ENCODE peak calls at places on chromosomes 12 and 14, in six cellular contexts. J is IMR-90, H is H9, F is neuronal stem cell, I is trophoblast cell, E is H1. T is an unnamed sample.

GRCh38 chr12:105570944-105571343 is 240.5 kb downstream of the C12orf75 start:
- DNase-seq in J (no peak), H (no peak), F (no peak), I (no peak), E (no peak), T (no peak)

GRCh38 chr12:131852551-131853299 is 24.5 kb downstream of the MMP17 start:
- DNase-seq in J (peak), H (peak), F (no peak), I (no peak), E (no peak), T (no peak)

GRCh38 chr14:75437201-75438143 is 9.7 kb downstream of the JDP2 start:
- DNase-seq in J (no peak), H (no peak), F (no peak), I (no peak), E (no peak), T (no peak)

GRCh38 chr12:38890102-38890501 is 15.3 kb downstream of the CPNE8 start:
- DNase-seq in J (no peak), H (no peak), F (no peak), I (no peak), E (no peak), T (peak)

GRCh38 chr12:58521796-58522195 is 398.5 kb downstream of the LRIG3 start:
- DNase-seq in J (no peak), H (no peak), F (no peak), I (no peak), E (no peak), T (no peak)

GRCh38 chr14:24299255-24300191 is at the start of the genes DHRS1 and NOP9:
- DNase-seq in J (peak), H (peak), F (peak), I (peak), E (peak), T (peak)

GRCh38 chr12:65229441-65229840 is 49.0 kb upstream of the MSRB3 start:
- DNase-seq in J (peak), H (no peak), F (no peak), I (no peak), E (no peak), T (peak)

GRCh38 chr14:24943024-24943423 is 106.9 kb downstream of the STXBP6 start:
- DNase-seq in J (no peak), H (peak), F (no peak), I (no peak), E (peak), T (no peak)

GRCh38 chr12:75452675-75453330 is 27.8 kb upstream of the GLIPR1 start:
- DNase-seq in J (peak), H (no peak), F (no peak), I (no peak), E (no peak), T (peak)
- H3K4ac ChIP-seq in J (no peak), H (no peak), F (no peak), I (no peak), E (no peak), T (no peak)

GRCh38 chr14:101947577-101947903 is 16.8 kb upstream of the DYNC1H1 start:
- DNase-seq in J (no peak), H (no peak), F (no peak), I (no peak), E (no peak), T (no peak)
- H4K8ac ChIP-seq in J (peak), H (no peak), F (no peak), I (peak), E (peak), T (peak)

GRCh38 chr12:25986169-25986568 is 27.7 kb downstream of the RASSF8 start:
- DNase-seq in J (no peak), H (no peak), F (no peak), I (no peak), E (no peak), T (no peak)

GRCh38 chr12:25982416-25982815 is 23.9 kb downstream of the RASSF8 start:
- DNase-seq in J (no peak), H (no peak), F (no peak), I (no peak), E (no peak), T (no peak)

GRCh38 chr12:25984759-25985158 is 26.3 kb downstream of the RASSF8 start:
- DNase-seq in J (no peak), H (no peak), F (no peak), I (no peak), E (no peak), T (no peak)

GRCh38 chr12:25983625-25984024 is 25.1 kb downstream of the RASSF8 start:
- DNase-seq in J (no peak), H (no peak), F (no peak), I (no peak), E (no peak), T (no peak)

DNA sequence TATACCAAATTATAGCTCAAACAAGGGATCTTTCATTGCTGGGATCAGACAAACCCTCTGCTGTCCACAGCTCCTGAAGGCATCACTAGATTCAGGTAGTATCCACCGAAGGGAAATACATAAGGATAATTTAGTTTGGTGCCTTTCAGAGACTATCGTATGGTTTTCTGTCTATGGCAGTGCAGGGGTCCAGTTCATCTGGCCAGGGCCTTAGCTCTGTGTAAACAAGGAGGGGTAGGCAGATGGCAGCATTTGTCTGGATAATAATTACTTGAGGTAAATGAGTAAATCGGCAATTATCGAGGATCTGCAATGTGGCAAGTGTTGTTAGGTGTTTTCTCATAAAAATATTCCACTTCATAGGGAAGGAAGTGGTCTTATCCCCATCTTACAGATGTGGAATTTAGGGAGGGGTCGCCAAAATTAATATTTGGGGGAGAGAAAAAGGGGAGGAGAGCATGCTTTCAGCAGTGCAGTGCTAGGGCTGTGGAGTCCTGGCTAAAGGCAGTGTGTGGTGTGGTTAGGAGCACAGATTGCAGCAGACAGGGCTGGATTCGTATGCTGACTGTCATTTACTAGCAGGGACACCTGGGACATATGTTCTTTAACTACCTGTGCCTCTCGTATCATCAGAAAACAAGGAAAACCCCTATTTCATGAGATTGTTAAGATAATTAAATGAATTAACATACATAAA is 27.0 kb downstream of the RASSF8 start:
- DNase-seq in J (no peak), H (no peak), F (no peak), I (no peak), E (no peak), T (no peak)
- H3K14ac ChIP-seq in J (no peak), H (no peak), F (no peak), I (no peak), E (no peak), T (no peak)

GRCh38 chr12:108115746-108116125 is 13.4 kb upstream of the WSCD2 start:
- DNase-seq in J (no peak), H (no peak), F (no peak), I (no peak), E (no peak), T (no peak)

GRCh38 chr12:108109954-108110353 is 19.1 kb upstream of the WSCD2 start:
- DNase-seq in J (no peak), H (no peak), F (no peak), I (no peak), E (no peak), T (no peak)

GRCh38 chr12:108115123-108115745 is 13.9 kb upstream of the WSCD2 start:
- DNase-seq in J (no peak), H (no peak), F (no peak), I (no peak), E (no peak), T (no peak)

GRCh38 chr12:108110844-108111243 is 18.2 kb upstream of the WSCD2 start:
- DNase-seq in J (no peak), H (no peak), F (no peak), I (no peak), E (no peak), T (no peak)

GRCh38 chr12:108112815-108113556 is 16.1 kb upstream of the WSCD2 start:
- DNase-seq in J (no peak), H (peak), F (peak), I (no peak), E (peak), T (no peak)
- H3K4ac ChIP-seq in J (no peak), H (no peak), F (no peak), I (no peak), E (no peak), T (no peak)

GRCh38 chr12:128823916-128824839 is at the start of gene SLC15A4:
- DNase-seq in J (peak), H (peak), F (peak), I (peak), E (peak), T (peak)
- H4K8ac ChIP-seq in J (peak), H (peak), F (peak), I (peak), E (peak), T (peak)

T was measured in mesenchymal stem cell.